ENCODE peak calls at places on chromosomes 4 and X, in four cellular contexts. M, V, O and F are unnamed samples.

GRCh38 chrX:42398967-42399631 is 378.9 kb downstream of the PPP1R2C start:
- DNase-seq in O (no peak), V (no peak), M (no peak), F (no peak)

GRCh38 chr4:111905511-111905910 is 239.7 kb upstream of the FAM241A start:
- DNase-seq in M (no peak), O (no peak), V (no peak), F (no peak)

GRCh38 chr4:102343964-102344519 is 1.2 kb downstream of the SLC39A8 start:
- DNase-seq in M (no peak), O (no peak), V (peak), F (peak)

GRCh38 chr4:152936446-152937279 is 540 bp downstream of the FHDC1 start:
- DNase-seq in O (peak), V (peak), M (peak), F (no peak)

GRCh38 chrX:2581296-2581695 is 80.5 kb upstream of the DHRSX start:
- DNase-seq in O (no peak), V (no peak), M (no peak), F (no peak)

GRCh38 chrX:56798866-56799864 is 70.1 kb downstream of the NBDY start:
- DNase-seq in M (peak), O (peak), V (no peak), F (no peak)

GRCh38 chr4:83889802-83890201 is 353.9 kb downstream of the GPAT3 start:
- DNase-seq in V (no peak), M (no peak), O (no peak), F (no peak)

GRCh38 chr4:23775694-23776093 is 114.2 kb downstream of the PPARGC1A start:
- DNase-seq in V (no peak), M (no peak), O (no peak), F (no peak)

GRCh38 chrX:77693594-77693993 is 92.4 kb downstream of the ATRX start:
- DNase-seq in V (no peak), O (no peak), M (no peak), F (peak)

GRCh38 chr4:146269228-146269653 is 54.9 kb downstream of the REELD1 start:
- DNase-seq in V (no peak), M (no peak), O (no peak), F (peak)

GRCh38 chr4:146267826-146268225 is 53.5 kb downstream of the REELD1 start:
- DNase-seq in O (no peak), V (no peak), M (no peak), F (no peak)

GRCh38 chr4:146260521-146260920 is 46.2 kb downstream of the REELD1 start:
- DNase-seq in V (no peak), O (no peak), M (no peak), F (no peak)

GRCh38 chr4:146261046-146261445 is 46.7 kb downstream of the REELD1 start:
- DNase-seq in M (no peak), O (no peak), V (no peak), F (no peak)

GRCh38 chr4:146263785-146264184 is 49.4 kb downstream of the REELD1 start:
- DNase-seq in M (no peak), O (no peak), V (no peak), F (no peak)
- TF ChIP-seq EP300 in M (no peak), O (no peak), V (no peak), F (no peak)

GRCh38 chr4:188032170-188032569 is 36.6 kb downstream of the ZFP42 start:
- DNase-seq in O (peak), V (no peak), M (no peak), F (no peak)
- TF ChIP-seq NRF1 in O (no peak), V (no peak), M (no peak), F (no peak)

DNA sequence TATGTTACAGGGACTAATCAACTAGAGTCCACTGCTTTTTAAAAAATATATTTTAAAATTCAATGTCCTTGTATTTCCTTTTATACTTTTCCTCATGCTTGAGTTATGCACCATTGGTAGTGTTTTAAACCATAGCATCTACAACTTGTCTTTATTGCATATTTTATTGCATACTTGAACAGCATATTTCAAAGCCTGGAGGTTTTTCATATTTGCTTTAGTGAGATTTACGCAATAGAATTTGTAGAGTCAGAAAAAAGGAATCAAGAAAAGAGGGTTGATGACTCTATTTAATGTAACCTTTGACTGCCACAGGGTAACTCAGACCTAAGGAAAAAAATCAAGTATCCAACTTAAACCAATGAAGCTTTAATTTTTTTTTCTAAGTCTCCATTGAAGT is 1165.7 kb upstream of the IGFBP7 start:
- DNase-seq in M (no peak), V (no peak), O (no peak), F (no peak)
- TF ChIP-seq EP300 in M (no peak), V (no peak), O (no peak), F (no peak)

DNA sequence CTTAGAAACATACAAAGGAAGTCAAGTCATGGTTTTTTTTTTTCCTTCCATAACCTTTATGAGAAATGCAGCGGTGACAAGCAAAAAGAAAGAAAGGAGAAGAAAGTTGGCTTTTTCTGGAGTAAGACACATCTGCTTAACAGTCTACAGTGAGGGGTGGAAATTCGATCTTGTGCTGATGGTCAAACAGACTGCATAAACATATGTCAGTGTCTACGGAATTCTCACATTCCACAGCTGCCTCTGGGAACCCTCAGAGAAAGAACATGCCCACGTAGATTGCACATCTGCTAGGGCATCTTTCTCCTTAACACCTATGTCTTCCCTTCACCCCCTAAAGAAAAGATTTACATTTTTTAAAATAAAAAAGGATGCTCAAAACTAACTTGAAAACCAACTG is 54.5 kb downstream of the PROM1 start:
- DNase-seq in V (no peak), O (no peak), M (no peak), F (no peak)
- TF ChIP-seq NRF1 in V (no peak), O (no peak), M (no peak), F (no peak)